ENCODE peak calls at places on chromosomes 3 and 15, in nine cellular contexts. Y is heart right ventricle; Z is CD8-positive, alpha-beta memory T cell; X is SK-N-SH; S is aorta; V is foreskin fibroblast; Q is astrocyte of the hippocampus; A is RCC 7860; U is GM06990. M is an unnamed sample.

GRCh38 chr3:127794972-127795371 is 27.3 kb downstream of the MGLL start:
- DNase-seq in V (no peak), Z (no peak), U (no peak), Q (no peak), S (no peak), Y (no peak), A (no peak), X (no peak), M (no peak)

GRCh38 chr15:41886741-41887140 is 7.1 kb downstream of the SPTBN5 start:
- DNase-seq in V (no peak), X (no peak), S (no peak), Q (no peak), A (no peak), U (no peak), Y (no peak), Z (no peak), M (no peak)

GRCh38 chr3:38205472-38205805 is 40.1 kb downstream of the OXSR1 start:
- DNase-seq in Y (no peak), U (no peak), X (no peak), A (no peak), Q (no peak), Z (no peak), S (no peak), V (no peak), M (no peak)

GRCh38 chr3:39249453-39250115 is 30.3 kb downstream of the CX3CR1 start:
- DNase-seq in Z (no peak), X (no peak), Q (no peak), A (no peak), S (no peak), Y (peak; percentile 37), U (no peak), V (no peak), M (no peak)

GRCh38 chr3:16102905-16103364 is 71.5 kb upstream of the GALNT15 start:
- DNase-seq in Z (no peak), U (no peak), X (no peak), Y (no peak), V (peak; percentile 79), A (peak; percentile 67), S (no peak), Q (peak; percentile 80), M (no peak)

GRCh38 chr15:45867281-45867680 is 232.5 kb downstream of the SQOR start:
- DNase-seq in S (no peak), A (no peak), V (no peak), Y (no peak), X (no peak), Q (no peak), Z (no peak), U (no peak), M (no peak)

GRCh38 chr3:111785034-111785433 is 74.0 kb upstream of the PHLDB2 start:
- DNase-seq in X (no peak), S (no peak), Q (no peak), U (no peak), A (no peak), Z (no peak), V (no peak), Y (no peak), M (no peak)

GRCh38 chr15:43187544-43188155 is 2.4 kb downstream of the CCNDBP1 start:
- DNase-seq in Q (peak; percentile 66), Y (no peak), Z (peak; percentile 40), U (no peak), A (peak; percentile 41), X (peak; percentile 51), V (peak; percentile 76), S (no peak), M (no peak)

GRCh38 chr3:12579919-12580318 is 23.0 kb downstream of the MKRN2 start:
- DNase-seq in Q (no peak), Z (no peak), X (no peak), Y (no peak), V (peak; percentile 54), U (no peak), A (no peak), S (no peak), M (no peak)

GRCh38 chr3:66104535-66104934 is 65.8 kb upstream of the MAGI1 start:
- DNase-seq in Z (no peak), Y (no peak), X (no peak), Q (no peak), S (no peak), V (no peak), A (no peak), U (no peak), M (no peak)

GRCh38 chr15:72169236-72169920 is 28.2 kb downstream of the GRAMD2A start:
- DNase-seq in A (no peak), S (peak; percentile 29), Z (no peak), U (no peak), Y (no peak), V (no peak), Q (no peak), X (no peak), M (no peak)

GRCh38 chr3:9915252-9916141 is 1.4 kb upstream of the IL17RC start:
- DNase-seq in Q (peak; percentile 80), V (peak; percentile 88), A (peak; percentile 34), S (peak; percentile 85), Z (no peak), X (peak; percentile 81), Y (peak; percentile 77), U (peak; percentile 35), M (no peak)

GRCh38 chr3:73520931-73521461 is 103.7 kb downstream of the PDZRN3 start:
- DNase-seq in V (peak; percentile 81), Q (peak; percentile 70), A (no peak), U (no peak), Z (no peak), S (peak; percentile 71), X (no peak), Y (peak; percentile 19), M (no peak)

GRCh38 chr15:55683366-55683765 is 59.6 kb downstream of the PRTG start:
- DNase-seq in S (no peak), A (no peak), U (no peak), V (peak; percentile 84), Y (no peak), Z (no peak), X (no peak), Q (peak; percentile 73), M (no peak)

GRCh38 chr15:73748731-73749130 is 4.4 kb downstream of the INSYN1 start:
- DNase-seq in Q (no peak), V (no peak), Z (no peak), X (no peak), S (no peak), U (no peak), Y (no peak), A (no peak), M (no peak)

GRCh38 chr3:50181985-50182384 is 9.4 kb upstream of the GNAT1 start:
- DNase-seq in Y (no peak), Z (no peak), V (no peak), X (peak; percentile 78), S (no peak), Q (no peak), A (no peak), U (no peak), M (no peak)

GRCh38 chr3:184382326-184383032 is 2.6 kb downstream of the CHRD start:
- DNase-seq in Q (no peak), U (no peak), V (no peak), S (no peak), Y (no peak), A (no peak), X (no peak), Z (no peak), M (no peak)

GRCh38 chr15:87672309-87672897 is 584.1 kb downstream of the NTRK3 start:
- DNase-seq in Y (no peak), X (peak; percentile 27), Q (peak; percentile 66), A (peak; percentile 15), Z (no peak), U (no peak), S (peak; percentile 50), V (peak; percentile 9), M (no peak)

GRCh38 chr3:94081880-94082279 is 19.0 kb downstream of the NSUN3 start:
- DNase-seq in Y (no peak), S (no peak), U (no peak), A (no peak), V (no peak), Z (no peak), X (no peak), Q (no peak), M (no peak)

GRCh38 chr3:8982509-8982908 is 19.2 kb upstream of the RAD18 start:
- DNase-seq in Y (no peak), S (no peak), Q (no peak), A (no peak), Z (no peak), V (peak; percentile 23), X (no peak), U (no peak), M (no peak)

GRCh38 chr3:62295571-62295970 is 77.8 kb downstream of the FEZF2 start:
- DNase-seq in Q (no peak), Z (no peak), U (no peak), Y (no peak), A (no peak), X (no peak), V (no peak), S (no peak), M (no peak)

GRCh38 chr3:71754610-71755253 is 1.1 kb downstream of the GPR27 start:
- DNase-seq in Z (no peak), X (no peak), S (no peak), A (no peak), Y (no peak), U (no peak), V (peak; percentile 9), Q (peak; percentile 8), M (no peak)

GRCh38 chr15:60000113-60000823 is 3.8 kb upstream of the FOXB1 start:
- DNase-seq in S (no peak), A (no peak), Y (no peak), Q (no peak), V (no peak), U (no peak), Z (no peak), X (peak; percentile 19), M (no peak)

GRCh38 chr3:183488343-183488742 is 59.9 kb upstream of the MCF2L2 start:
- DNase-seq in V (no peak), Q (no peak), X (no peak), S (no peak), A (no peak), Y (no peak), Z (no peak), U (no peak), M (no peak)

GRCh38 chr3:151012753-151013152 is 40.2 kb upstream of the CLRN1 start:
- DNase-seq in Q (no peak), S (no peak), V (no peak), U (no peak), A (no peak), Y (no peak), X (no peak), Z (no peak), M (no peak)

GRCh38 chr3:43317461-43318316 is 31.3 kb downstream of the SNRK start:
- DNase-seq in Y (no peak), V (no peak), X (no peak), Q (no peak), Z (no peak), A (no peak), S (no peak), U (no peak), M (no peak)

GRCh38 chr3:14474363-14475081 is 65.6 kb downstream of the GRIP2 start:
- DNase-seq in Q (no peak), A (no peak), U (no peak), X (no peak), V (no peak), S (no peak), Y (no peak), Z (no peak), M (no peak)

GRCh38 chr15:44662478-44663409 is 718 bp downstream of the SPG11 start:
- DNase-seq in V (peak; percentile 70), U (peak; percentile 85), S (peak; percentile 83), X (peak; percentile 71), A (peak; percentile 55), Q (peak; percentile 79), Y (peak; percentile 62), Z (peak; percentile 88), M (no peak)

GRCh38 chr3:114714237-114714636 is 420.4 kb downstream of the TIGIT start:
- DNase-seq in X (no peak), A (no peak), Z (no peak), V (peak; percentile 15), S (no peak), Q (no peak), Y (no peak), U (no peak), M (no peak)

GRCh38 chr3:185149591-185149990 is 3.3 kb downstream of the C3orf70 start:
- DNase-seq in A (no peak), S (no peak), Z (no peak), X (no peak), Q (no peak), Y (no peak), U (no peak), V (no peak), M (no peak)

GRCh38 chr15:66863382-66864085 is 161.5 kb downstream of the SMAD6 start:
- DNase-seq in V (no peak), Y (no peak), Q (no peak), S (no peak), Z (no peak), U (no peak), A (no peak), X (no peak), M (no peak)